ENCODE peak calls at places on chromosome 9, in six cellular contexts. U, N, O, J, R and Q are unnamed samples.

GRCh38 chr9:127767405-127767804 is 11.1 kb downstream of the SH2D3C start:
- DNase-seq in O (no peak), U (no peak), R (no peak), J (no peak), N (no peak), Q (no peak)

GRCh38 chr9:97318433-97318832 is 11.0 kb downstream of the CCDC180 start:
- DNase-seq in O (no peak), R (no peak), U (no peak), N (no peak), J (no peak), Q (no peak)

GRCh38 chr9:80146466-80146865 is 574.7 kb downstream of the TLE4 start:
- DNase-seq in O (no peak), R (no peak), N (no peak), U (peak; percentile 65), J (no peak), Q (no peak)

GRCh38 chr9:133814586-133815090 is 76.5 kb upstream of the SARDH start:
- DNase-seq in O (no peak), J (no peak), N (no peak), U (no peak), R (no peak), Q (no peak)

GRCh38 chr9:93904649-93905472 is 50.3 kb downstream of the BARX1 start:
- DNase-seq in R (no peak), U (no peak), N (no peak), J (no peak), O (no peak), Q (no peak)

GRCh38 chr9:108040783-108041182 is 551.2 kb upstream of the KLF4 start:
- DNase-seq in J (peak; percentile 33), N (peak; percentile 52), O (peak; percentile 6), R (no peak), U (no peak), Q (peak; percentile 22)

GRCh38 chr9:129110740-129111142 is at the start of gene CRAT:
- DNase-seq in J (peak; percentile 95), R (peak; percentile 95), O (peak; percentile 92), N (peak; percentile 86), U (peak; percentile 95), Q (peak; percentile 98)

GRCh38 chr9:124267271-124267807 is 9.6 kb downstream of the NEK6 start:
- DNase-seq in N (peak; percentile 58), J (peak; percentile 95), O (peak; percentile 64), R (no peak), U (no peak), Q (no peak)

GRCh38 chr9:89177021-89177400 is 1.6 kb downstream of the SHC3 start:
- DNase-seq in U (peak; percentile 54), O (no peak), J (no peak), R (no peak), N (peak; percentile 67), Q (no peak)

GRCh38 chr9:93968451-93969327 is 13.5 kb upstream of the BARX1 start:
- DNase-seq in N (peak; percentile 47), O (peak; percentile 46), R (no peak), U (peak; percentile 55), J (peak; percentile 69), Q (no peak)

GRCh38 chr9:124248992-124249391 is 8.8 kb upstream of the NEK6 start:
- DNase-seq in U (no peak), J (no peak), R (no peak), N (peak; percentile 38), O (no peak), Q (no peak)

GRCh38 chr9:137294091-137294683 is 7.9 kb downstream of the NRARP start:
- DNase-seq in O (peak; percentile 82), R (peak; percentile 85), U (peak; percentile 83), N (peak; percentile 65), J (peak; percentile 46), Q (peak; percentile 87)

GRCh38 chr9:95874303-95874988 is 1.0 kb upstream of the ERCC6L2 start:
- DNase-seq in N (no peak), U (peak; percentile 37), J (peak; percentile 46), R (peak; percentile 26), O (no peak), Q (peak; percentile 53)

GRCh38 chr9:113505963-113506624 is 42.6 kb downstream of the RGS3 start:
- DNase-seq in R (no peak), N (no peak), U (no peak), O (no peak), J (no peak), Q (no peak)

GRCh38 chr9:108683245-108683644 is 172.5 kb downstream of the ACTL7B start:
- DNase-seq in U (no peak), N (no peak), J (no peak), O (no peak), R (no peak), Q (no peak)

GRCh38 chr9:78213696-78214095 is 22.2 kb upstream of the CEP78 start:
- DNase-seq in R (no peak), U (no peak), N (peak; percentile 63), J (peak; percentile 35), O (no peak), Q (no peak)

GRCh38 chr9:34576593-34576935 is 13.0 kb downstream of the CNTFR start:
- DNase-seq in R (no peak), O (no peak), J (no peak), U (no peak), N (no peak), Q (no peak)

GRCh38 chr9:115208503-115208902 is 90.5 kb upstream of the TNC start:
- DNase-seq in U (no peak), J (peak; percentile 23), N (peak; percentile 66), O (no peak), R (no peak), Q (no peak)

GRCh38 chr9:111966324-111966723 is 69.7 kb downstream of the UGCG start:
- DNase-seq in R (no peak), J (no peak), O (no peak), U (no peak), N (no peak), Q (no peak)

GRCh38 chr9:36306481-36307306 is 48.4 kb upstream of the GNE start:
- DNase-seq in R (peak; percentile 48), N (peak; percentile 26), J (peak; percentile 54), O (no peak), U (peak; percentile 65), Q (no peak)

GRCh38 chr9:129109504-129109903 is 1.1 kb downstream of the CRAT start:
- DNase-seq in J (no peak), U (peak; percentile 41), O (no peak), R (no peak), N (peak; percentile 19), Q (peak; percentile 94)

GRCh38 chr9:75269202-75269601 is 180.9 kb downstream of the OSTF1 start:
- DNase-seq in N (no peak), U (no peak), R (no peak), J (no peak), O (no peak), Q (no peak)

GRCh38 chr9:89661956-89662717 is 57.3 kb downstream of the GADD45G start:
- DNase-seq in O (peak; percentile 93), R (peak; percentile 64), U (peak; percentile 97), J (peak; percentile 98), N (peak; percentile 86), Q (no peak)

GRCh38 chr9:79471577-79472543 is 99.9 kb upstream of the TLE4 start:
- DNase-seq in J (peak; percentile 43), U (peak; percentile 27), O (no peak), R (no peak), N (peak; percentile 10), Q (peak; percentile 18)

GRCh38 chr9:69580582-69580945 is 91.6 kb downstream of the APBA1 start:
- DNase-seq in N (no peak), O (no peak), U (no peak), J (no peak), R (no peak), Q (no peak)

GRCh38 chr9:111798786-111799185 is 4.0 kb upstream of the SHOC1 start:
- DNase-seq in U (no peak), R (no peak), N (peak; percentile 74), O (no peak), J (no peak), Q (peak; percentile 60)

GRCh38 chr9:7578951-7579743 is 220.4 kb downstream of the DMAC1 start:
- DNase-seq in J (no peak), O (no peak), U (peak; percentile 13), N (no peak), R (no peak), Q (no peak)

GRCh38 chr9:129490583-129491485 is 130.1 kb downstream of the C9orf50 start:
- DNase-seq in U (no peak), J (no peak), R (no peak), N (no peak), O (no peak), Q (no peak)

GRCh38 chr9:1458503-1458902 is 408.3 kb downstream of the DMRT2 start:
- DNase-seq in U (no peak), N (peak; percentile 15), O (no peak), J (peak; percentile 85), R (peak; percentile 86), Q (peak; percentile 95)